ENCODE peak calls at places on chromosome 11, in six cellular contexts. One of them, this sample, is unnamed.

GRCh38 chr11:117618273-117618672 is 178.7 kb downstream of the DSCAML1 start:
- DNase-seq in Calu3: no peak
- DNase-seq in MM.1S: no peak
- DNase-seq in WTC11: no peak
- DNase-seq in NCI-H1105: no peak
- DNase-seq in foreskin fibroblast: no peak
- DNase-seq in this sample: peak; percentile 21

GRCh38 chr11:9834281-9834680 is 170.4 kb downstream of the SWAP70 start:
- DNase-seq in Calu3: no peak
- DNase-seq in MM.1S: no peak
- DNase-seq in WTC11: no peak
- DNase-seq in NCI-H1105: no peak
- DNase-seq in foreskin fibroblast: no peak
- DNase-seq in this sample: no peak

GRCh38 chr11:37574361-37574760 is 976.3 kb upstream of the RAG2 start:
- DNase-seq in Calu3: no peak
- DNase-seq in MM.1S: no peak
- DNase-seq in WTC11: no peak
- DNase-seq in NCI-H1105: no peak
- DNase-seq in foreskin fibroblast: no peak
- DNase-seq in this sample: no peak

GRCh38 chr11:116500833-116501622 is 271.8 kb downstream of the BUD13 start:
- DNase-seq in Calu3: no peak
- DNase-seq in MM.1S: no peak
- DNase-seq in WTC11: peak; percentile 49
- DNase-seq in NCI-H1105: peak; percentile 80
- DNase-seq in foreskin fibroblast: no peak
- DNase-seq in this sample: peak; percentile 7

GRCh38 chr11:1082346-1082727 is 7.7 kb downstream of the MUC2 start:
- DNase-seq in Calu3: no peak
- DNase-seq in MM.1S: no peak
- DNase-seq in WTC11: no peak
- DNase-seq in NCI-H1105: no peak
- DNase-seq in foreskin fibroblast: no peak
- DNase-seq in this sample: no peak

GRCh38 chr11:34050536-34050935 is 995 bp upstream of the CAPRIN1 start:
- DNase-seq in Calu3: no peak
- DNase-seq in MM.1S: no peak
- DNase-seq in WTC11: no peak
- DNase-seq in NCI-H1105: no peak
- DNase-seq in foreskin fibroblast: no peak
- DNase-seq in this sample: no peak

GRCh38 chr11:57276857-57277505 is 39.9 kb upstream of the APLNR start:
- DNase-seq in Calu3: no peak
- DNase-seq in MM.1S: no peak
- DNase-seq in WTC11: no peak
- DNase-seq in NCI-H1105: no peak
- DNase-seq in foreskin fibroblast: no peak
- DNase-seq in this sample: no peak

GRCh38 chr11:65366340-65366773 is 11.8 kb downstream of the TIGD3 start:
- DNase-seq in Calu3: peak; percentile 49
- DNase-seq in MM.1S: peak; percentile 64
- DNase-seq in WTC11: no peak
- DNase-seq in NCI-H1105: peak; percentile 78
- DNase-seq in foreskin fibroblast: peak; percentile 55
- DNase-seq in this sample: peak; percentile 72

GRCh38 chr11:116072776-116073175 is 568.6 kb upstream of the CADM1 start:
- DNase-seq in Calu3: no peak
- DNase-seq in MM.1S: no peak
- DNase-seq in WTC11: peak; percentile 55
- DNase-seq in NCI-H1105: no peak
- DNase-seq in foreskin fibroblast: no peak
- DNase-seq in this sample: no peak

GRCh38 chr11:72058416-72059034 is 21.8 kb downstream of the NUMA1 start:
- DNase-seq in Calu3: no peak
- DNase-seq in MM.1S: no peak
- DNase-seq in WTC11: no peak
- DNase-seq in NCI-H1105: peak; percentile 82
- DNase-seq in foreskin fibroblast: no peak
- DNase-seq in this sample: no peak